ENCODE peak calls at places on chromosomes 16 and 17, in eight cellular contexts. One of them, this sample, is unnamed.

GRCh38 chr17:18177137-18177536 is 6.5 kb upstream of the ALKBH5 start:
- DNase-seq in fibroblast of mammary gland: no peak
- DNase-seq in astrocyte of the spinal cord: no peak
- DNase-seq in stomach: no peak
- DNase-seq in MM.1S: no peak
- DNase-seq in cardiac fibroblast: no peak
- DNase-seq in A549: no peak
- DNase-seq in MCF 10A: no peak
- DNase-seq in this sample: no peak

GRCh38 chr16:85557083-85557975 is 55.8 kb upstream of the GSE1 start:
- DNase-seq in fibroblast of mammary gland: no peak
- DNase-seq in astrocyte of the spinal cord: no peak
- DNase-seq in stomach: no peak
- DNase-seq in MM.1S: peak
- DNase-seq in cardiac fibroblast: no peak
- DNase-seq in A549: peak
- DNase-seq in MCF 10A: peak
- DNase-seq in this sample: no peak

GRCh38 chr17:50206604-50207293 is 5.3 kb upstream of the COL1A1 start:
- DNase-seq in fibroblast of mammary gland: peak
- DNase-seq in astrocyte of the spinal cord: peak
- DNase-seq in stomach: no peak
- DNase-seq in MM.1S: no peak
- DNase-seq in cardiac fibroblast: peak
- DNase-seq in A549: no peak
- DNase-seq in MCF 10A: no peak
- DNase-seq in this sample: peak

GRCh38 chr16:67775273-67775672 is 31.1 kb downstream of the RANBP10 start:
- DNase-seq in fibroblast of mammary gland: no peak
- DNase-seq in astrocyte of the spinal cord: no peak
- DNase-seq in stomach: no peak
- DNase-seq in MM.1S: no peak
- DNase-seq in cardiac fibroblast: no peak
- DNase-seq in A549: no peak
- DNase-seq in MCF 10A: no peak
- DNase-seq in this sample: no peak

GRCh38 chr16:2090819-2091721 is 43.3 kb downstream of the TSC2 start:
- DNase-seq in fibroblast of mammary gland: peak
- DNase-seq in astrocyte of the spinal cord: peak
- DNase-seq in stomach: peak
- DNase-seq in MM.1S: no peak
- DNase-seq in cardiac fibroblast: peak
- DNase-seq in A549: no peak
- DNase-seq in MCF 10A: no peak
- DNase-seq in this sample: peak

GRCh38 chr17:38925263-38925995 is at the start of gene LASP1NB:
- DNase-seq in fibroblast of mammary gland: peak
- DNase-seq in astrocyte of the spinal cord: peak
- DNase-seq in stomach: peak
- DNase-seq in MM.1S: no peak
- DNase-seq in cardiac fibroblast: peak
- DNase-seq in A549: no peak
- DNase-seq in MCF 10A: no peak
- DNase-seq in this sample: peak

GRCh38 chr16:30762991-30763725 is 1.0 kb downstream of the RNF40 start:
- DNase-seq in fibroblast of mammary gland: no peak
- DNase-seq in astrocyte of the spinal cord: no peak
- DNase-seq in stomach: no peak
- DNase-seq in MM.1S: no peak
- DNase-seq in cardiac fibroblast: no peak
- DNase-seq in A549: no peak
- DNase-seq in MCF 10A: no peak
- DNase-seq in this sample: no peak

GRCh38 chr17:1976000-1976682 is 49.0 kb downstream of the RTN4RL1 start:
- DNase-seq in fibroblast of mammary gland: no peak
- DNase-seq in astrocyte of the spinal cord: no peak
- DNase-seq in stomach: no peak
- DNase-seq in MM.1S: no peak
- DNase-seq in cardiac fibroblast: no peak
- DNase-seq in A549: no peak
- DNase-seq in MCF 10A: no peak
- DNase-seq in this sample: peak

GRCh38 chr16:30875881-30876791 is 17.7 kb downstream of the BCL7C start:
- DNase-seq in fibroblast of mammary gland: peak
- DNase-seq in astrocyte of the spinal cord: no peak
- DNase-seq in stomach: no peak
- DNase-seq in MM.1S: peak
- DNase-seq in cardiac fibroblast: no peak
- DNase-seq in A549: no peak
- DNase-seq in MCF 10A: no peak
- DNase-seq in this sample: peak

GRCh38 chr17:17236295-17237025 is 508 bp downstream of the FLCN start:
- DNase-seq in fibroblast of mammary gland: peak
- DNase-seq in astrocyte of the spinal cord: peak
- DNase-seq in stomach: no peak
- DNase-seq in MM.1S: no peak
- DNase-seq in cardiac fibroblast: peak
- DNase-seq in A549: peak
- DNase-seq in MCF 10A: peak
- DNase-seq in this sample: peak

GRCh38 chr16:87305505-87306391 is 11.4 kb downstream of the C16orf95 start:
- DNase-seq in fibroblast of mammary gland: no peak
- DNase-seq in astrocyte of the spinal cord: no peak
- DNase-seq in stomach: no peak
- DNase-seq in MM.1S: no peak
- DNase-seq in cardiac fibroblast: peak
- DNase-seq in A549: no peak
- DNase-seq in MCF 10A: no peak
- DNase-seq in this sample: no peak

GRCh38 chr16:50299508-50300105 is 33.3 kb downstream of the ADCY7 start:
- DNase-seq in fibroblast of mammary gland: no peak
- DNase-seq in astrocyte of the spinal cord: no peak
- DNase-seq in stomach: no peak
- DNase-seq in MM.1S: no peak
- DNase-seq in cardiac fibroblast: no peak
- DNase-seq in A549: no peak
- DNase-seq in MCF 10A: no peak
- DNase-seq in this sample: no peak

GRCh38 chr16:89106533-89107208 is 13.0 kb downstream of the ACSF3 start:
- DNase-seq in fibroblast of mammary gland: no peak
- DNase-seq in astrocyte of the spinal cord: no peak
- DNase-seq in stomach: no peak
- DNase-seq in MM.1S: no peak
- DNase-seq in cardiac fibroblast: no peak
- DNase-seq in A549: no peak
- DNase-seq in MCF 10A: no peak
- DNase-seq in this sample: peak

GRCh38 chr17:15516150-15516549 is 47.1 kb downstream of the TVP23C start:
- DNase-seq in fibroblast of mammary gland: peak
- DNase-seq in astrocyte of the spinal cord: peak
- DNase-seq in stomach: no peak
- DNase-seq in MM.1S: no peak
- DNase-seq in cardiac fibroblast: peak
- DNase-seq in A549: no peak
- DNase-seq in MCF 10A: peak
- DNase-seq in this sample: no peak

GRCh38 chr16:2482181-2483107 is 7.5 kb downstream of the TBC1D24 start:
- DNase-seq in fibroblast of mammary gland: peak
- DNase-seq in astrocyte of the spinal cord: no peak
- DNase-seq in stomach: no peak
- DNase-seq in MM.1S: no peak
- DNase-seq in cardiac fibroblast: peak
- DNase-seq in A549: no peak
- DNase-seq in MCF 10A: no peak
- DNase-seq in this sample: peak

GRCh38 chr16:17887963-17888362 is 417.2 kb upstream of the XYLT1 start:
- DNase-seq in fibroblast of mammary gland: peak
- DNase-seq in astrocyte of the spinal cord: no peak
- DNase-seq in stomach: no peak
- DNase-seq in MM.1S: no peak
- DNase-seq in cardiac fibroblast: peak
- DNase-seq in A549: no peak
- DNase-seq in MCF 10A: no peak
- DNase-seq in this sample: no peak

GRCh38 chr17:27895940-27896535 is 2.9 kb upstream of the LYRM9 start:
- DNase-seq in fibroblast of mammary gland: no peak
- DNase-seq in astrocyte of the spinal cord: no peak
- DNase-seq in stomach: no peak
- DNase-seq in MM.1S: no peak
- DNase-seq in cardiac fibroblast: peak
- DNase-seq in A549: no peak
- DNase-seq in MCF 10A: no peak
- DNase-seq in this sample: no peak

GRCh38 chr16:86027366-86028126 is 128.6 kb downstream of the IRF8 start:
- DNase-seq in fibroblast of mammary gland: no peak
- DNase-seq in astrocyte of the spinal cord: no peak
- DNase-seq in stomach: no peak
- DNase-seq in MM.1S: no peak
- DNase-seq in cardiac fibroblast: no peak
- DNase-seq in A549: no peak
- DNase-seq in MCF 10A: no peak
- DNase-seq in this sample: no peak

GRCh38 chr17:63024716-63025115 is 58.7 kb downstream of the TANC2 start:
- DNase-seq in fibroblast of mammary gland: peak
- DNase-seq in astrocyte of the spinal cord: peak
- DNase-seq in stomach: no peak
- DNase-seq in MM.1S: no peak
- DNase-seq in cardiac fibroblast: peak
- DNase-seq in A549: no peak
- DNase-seq in MCF 10A: no peak
- DNase-seq in this sample: no peak

GRCh38 chr17:5785867-5786509 is 201.7 kb upstream of the NLRP1 start:
- DNase-seq in fibroblast of mammary gland: peak
- DNase-seq in astrocyte of the spinal cord: peak
- DNase-seq in stomach: no peak
- DNase-seq in MM.1S: no peak
- DNase-seq in cardiac fibroblast: peak
- DNase-seq in A549: no peak
- DNase-seq in MCF 10A: no peak
- DNase-seq in this sample: no peak
- TF ChIP-seq CTCF in fibroblast of mammary gland: no peak
- TF ChIP-seq CTCF in astrocyte of the spinal cord: peak
- TF ChIP-seq CTCF in stomach: no peak
- TF ChIP-seq CTCF in MM.1S: no peak
- TF ChIP-seq CTCF in cardiac fibroblast: peak
- TF ChIP-seq CTCF in A549: no peak
- TF ChIP-seq CTCF in MCF 10A: no peak
- TF ChIP-seq CTCF in this sample: no peak

DNA sequence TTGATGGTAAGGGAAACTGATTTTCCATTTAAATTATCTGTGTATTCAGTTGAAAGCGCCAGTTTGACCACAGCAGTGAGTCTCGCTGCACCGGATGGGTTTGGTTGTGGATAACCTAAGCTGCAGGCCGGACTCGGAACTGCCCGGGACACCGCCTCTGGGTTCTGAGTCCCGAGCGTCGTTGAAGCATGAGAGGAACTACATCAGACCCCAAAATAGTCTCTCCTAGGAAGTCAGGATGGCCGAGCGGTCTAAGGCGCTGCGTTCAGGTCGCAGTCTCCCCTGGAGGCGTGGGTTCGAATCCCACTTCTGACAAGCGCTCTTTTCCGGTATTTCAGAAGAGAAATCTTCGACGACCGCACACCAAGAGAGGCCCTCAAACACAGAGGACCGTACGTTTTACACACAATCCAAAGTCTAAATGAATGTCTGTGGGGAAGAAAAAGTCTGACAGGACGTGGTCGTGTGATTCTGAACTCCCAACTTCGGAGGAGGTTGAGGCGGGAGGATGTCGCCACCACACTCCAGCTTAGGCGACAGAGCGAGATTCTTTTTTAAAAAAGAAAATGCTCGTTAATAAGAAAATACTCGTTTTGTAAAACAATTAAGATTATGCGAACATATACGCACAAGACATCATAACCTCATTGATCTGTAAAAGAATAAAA is 15.4 kb upstream of the PLLP start:
- DNase-seq in fibroblast of mammary gland: peak
- DNase-seq in astrocyte of the spinal cord: peak
- DNase-seq in stomach: peak
- DNase-seq in MM.1S: peak
- DNase-seq in cardiac fibroblast: peak
- DNase-seq in A549: peak
- DNase-seq in MCF 10A: peak
- DNase-seq in this sample: peak
- TF ChIP-seq CTCF in fibroblast of mammary gland: no peak
- TF ChIP-seq CTCF in astrocyte of the spinal cord: no peak
- TF ChIP-seq CTCF in stomach: no peak
- TF ChIP-seq CTCF in MM.1S: no peak
- TF ChIP-seq CTCF in cardiac fibroblast: peak
- TF ChIP-seq CTCF in A549: no peak
- TF ChIP-seq CTCF in MCF 10A: peak
- TF ChIP-seq CTCF in this sample: peak

GRCh38 chr16:9739301-9739700 is 442.9 kb downstream of the GRIN2A start:
- DNase-seq in fibroblast of mammary gland: no peak
- DNase-seq in astrocyte of the spinal cord: no peak
- DNase-seq in stomach: no peak
- DNase-seq in MM.1S: no peak
- DNase-seq in cardiac fibroblast: no peak
- DNase-seq in A549: no peak
- DNase-seq in MCF 10A: no peak
- DNase-seq in this sample: no peak

DNA sequence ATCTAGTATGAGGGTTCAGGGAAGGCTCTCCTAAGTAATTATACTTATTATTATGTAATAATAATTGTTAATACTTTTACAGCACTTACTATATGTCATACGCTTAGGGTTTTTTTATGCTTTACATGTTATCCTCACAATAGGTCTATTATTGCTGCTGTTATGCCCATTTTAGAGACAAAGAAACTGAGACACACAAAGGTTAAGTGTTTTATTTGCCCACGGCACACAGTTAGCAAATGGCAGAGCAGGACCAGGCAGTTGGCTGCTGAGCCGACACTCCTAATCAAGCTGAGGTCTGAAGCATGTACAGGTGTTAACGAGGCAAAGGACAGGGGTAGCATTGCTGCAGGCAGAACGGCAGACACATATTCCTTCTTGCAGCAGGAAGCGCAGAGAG is 443.5 kb downstream of the GRIN2A start:
- DNase-seq in fibroblast of mammary gland: no peak
- DNase-seq in astrocyte of the spinal cord: no peak
- DNase-seq in stomach: no peak
- DNase-seq in MM.1S: no peak
- DNase-seq in cardiac fibroblast: no peak
- DNase-seq in A549: no peak
- DNase-seq in MCF 10A: no peak
- DNase-seq in this sample: no peak
- TF ChIP-seq CTCF in fibroblast of mammary gland: no peak
- TF ChIP-seq CTCF in astrocyte of the spinal cord: no peak
- TF ChIP-seq CTCF in stomach: no peak
- TF ChIP-seq CTCF in MM.1S: no peak
- TF ChIP-seq CTCF in cardiac fibroblast: no peak
- TF ChIP-seq CTCF in A549: no peak
- TF ChIP-seq CTCF in MCF 10A: no peak
- TF ChIP-seq CTCF in this sample: no peak

DNA sequence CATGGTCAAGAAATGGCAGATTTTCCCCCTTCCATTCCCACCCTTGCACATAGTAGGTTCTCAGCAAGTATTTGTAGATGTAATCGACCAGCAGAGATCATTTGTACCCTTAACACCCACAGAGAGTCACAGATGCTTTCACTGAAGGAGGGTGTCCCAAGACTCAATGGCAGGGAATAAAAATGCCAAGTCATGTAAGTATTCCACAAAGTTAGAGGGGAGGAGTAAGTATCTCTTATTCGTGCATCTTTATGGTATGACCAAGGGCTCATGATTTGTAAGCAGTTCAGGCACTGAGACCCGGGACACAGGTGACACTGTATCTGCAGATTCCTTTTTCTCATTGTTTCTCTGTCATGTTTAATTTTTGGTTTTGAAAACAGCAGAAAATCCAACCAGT is 489.6 kb downstream of the MAF start:
- DNase-seq in fibroblast of mammary gland: no peak
- DNase-seq in astrocyte of the spinal cord: no peak
- DNase-seq in stomach: no peak
- DNase-seq in MM.1S: no peak
- DNase-seq in cardiac fibroblast: no peak
- DNase-seq in A549: no peak
- DNase-seq in MCF 10A: no peak
- DNase-seq in this sample: no peak
- TF ChIP-seq CTCF in fibroblast of mammary gland: no peak
- TF ChIP-seq CTCF in astrocyte of the spinal cord: no peak
- TF ChIP-seq CTCF in stomach: no peak
- TF ChIP-seq CTCF in MM.1S: no peak
- TF ChIP-seq CTCF in cardiac fibroblast: no peak
- TF ChIP-seq CTCF in A549: no peak
- TF ChIP-seq CTCF in MCF 10A: no peak
- TF ChIP-seq CTCF in this sample: no peak